ENCODE peak calls at places on chromosomes 7 and 10, in six cellular contexts. O is uterus, N is stomach, C is Peyer's patch, R is thyroid gland, D is body of pancreas. E is an unnamed sample.

GRCh38 chr10:103507235-103508191 is 14.0 kb downstream of the NEURL1 start:
- DNase-seq in R (no peak), O (no peak), N (no peak), C (no peak), D (peak; percentile 73), E (no peak)

GRCh38 chr7:112929411-112929810 is 139.2 kb upstream of the TMEM168 start:
- DNase-seq in C (no peak), O (no peak), R (no peak), N (no peak), D (no peak), E (no peak)

GRCh38 chr10:29635711-29636144 is 957 bp upstream of the SVIL start:
- DNase-seq in O (no peak), R (no peak), C (no peak), N (no peak), D (no peak), E (peak; percentile 18)

GRCh38 chr7:6508539-6508938 is 42.7 kb downstream of the GRID2IP start:
- DNase-seq in D (no peak), R (no peak), N (no peak), O (no peak), C (no peak), E (no peak)

GRCh38 chr10:120824864-120825263 is 26.3 kb upstream of the WDR11 start:
- DNase-seq in N (no peak), D (no peak), O (no peak), C (no peak), R (peak; percentile 8), E (no peak)

GRCh38 chr7:30755384-30756154 is 3.6 kb downstream of the INMT start:
- DNase-seq in C (no peak), N (no peak), D (peak; percentile 56), R (no peak), O (peak; percentile 61), E (no peak)

GRCh38 chr7:155741061-155741460 is 71.2 kb downstream of the SHH start:
- DNase-seq in R (no peak), D (no peak), C (no peak), N (no peak), O (no peak), E (no peak)

GRCh38 chr7:468681-469590 is 50.7 kb downstream of the PDGFA start:
- DNase-seq in N (peak; percentile 19), R (no peak), C (peak; percentile 30), O (peak; percentile 13), D (peak; percentile 8), E (peak; percentile 9)

GRCh38 chr10:78212786-78213175 is 179.1 kb downstream of the RPS24 start:
- DNase-seq in O (no peak), N (no peak), C (no peak), R (no peak), D (no peak), E (no peak)

GRCh38 chr10:22626784-22627183 is 87.6 kb downstream of the PIP4K2A start:
- DNase-seq in R (no peak), D (no peak), C (no peak), N (no peak), O (no peak), E (no peak)

GRCh38 chr7:561631-562393 is 42.2 kb upstream of the PDGFA start:
- DNase-seq in R (no peak), N (no peak), O (no peak), D (peak; percentile 91), C (peak; percentile 68), E (peak; percentile 69)

GRCh38 chr7:73449422-73449821 is 15.8 kb downstream of the FZD9 start:
- DNase-seq in D (no peak), N (no peak), C (no peak), R (no peak), O (no peak), E (no peak)

GRCh38 chr7:73452999-73453635 is 19.5 kb downstream of the FZD9 start:
- DNase-seq in N (no peak), C (no peak), D (no peak), R (no peak), O (no peak), E (no peak)

GRCh38 chr7:73451780-73452398 is 18.3 kb downstream of the FZD9 start:
- DNase-seq in N (no peak), R (no peak), C (no peak), O (no peak), D (peak; percentile 49), E (no peak)

GRCh38 chr7:73448609-73449008 is 15.0 kb downstream of the FZD9 start:
- DNase-seq in R (no peak), D (no peak), N (no peak), C (no peak), O (no peak), E (no peak)

DNA sequence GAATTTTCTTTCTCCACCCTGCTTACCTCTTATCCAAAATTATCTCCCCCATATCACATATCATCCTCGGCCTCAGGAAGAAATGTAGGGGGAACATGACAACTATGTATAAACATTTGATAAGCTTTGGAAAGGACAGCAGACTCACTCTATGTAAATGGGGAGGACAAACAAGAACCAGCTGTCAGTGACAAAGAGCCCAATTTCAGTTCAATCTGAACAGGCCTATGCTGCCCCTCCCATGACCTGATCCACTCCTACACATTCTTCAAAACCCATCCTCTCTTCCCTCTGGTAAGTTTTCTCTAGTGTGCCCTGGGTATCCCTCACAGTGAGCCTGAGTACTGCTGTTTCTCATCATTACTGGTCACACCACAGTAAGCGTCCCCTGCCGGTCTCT is 20.8 kb downstream of the FZD9 start:
- DNase-seq in R (no peak), N (no peak), C (no peak), D (no peak), O (no peak), E (no peak)
- H3K36me3 ChIP-seq in R (peaks cover 61% of the 10 kb centered on the region), N (peaks cover 94% of the 10 kb centered on the region), C (peaks cover 70% of the 10 kb centered on the region), D (no peaks in the 10 kb centered on the region), O (no peaks in the 10 kb centered on the region), E (no peaks in the 10 kb centered on the region)

DNA sequence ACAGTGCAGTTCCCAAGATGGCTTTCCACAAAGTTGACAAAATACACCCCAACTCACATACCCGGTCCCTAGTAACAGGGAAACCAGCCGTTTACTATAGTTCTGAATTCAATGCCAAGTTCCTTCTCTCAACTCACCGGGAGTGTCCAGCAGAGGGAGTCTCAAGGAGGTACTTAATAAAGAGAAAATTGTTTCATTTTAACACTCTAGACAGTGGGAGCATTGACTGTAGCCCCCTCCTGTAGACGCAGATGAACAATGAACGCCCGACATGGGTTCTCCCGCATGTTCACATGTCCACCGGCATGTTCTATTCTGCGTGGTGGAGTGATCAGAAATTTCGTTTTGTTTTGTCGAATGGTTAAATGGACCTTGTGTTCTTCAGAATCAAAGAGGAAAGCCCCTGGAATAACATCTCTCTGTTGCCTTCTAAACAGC is 1.9 kb downstream of the HIPK2 start:
- DNase-seq in C (no peak), O (peak; percentile 74), N (peak; percentile 80), R (peak; percentile 71), D (peak; percentile 73), E (peak; percentile 58)
- TF ChIP-seq POLR2A in C (no peak), O (no peak), N (no peak), R (peak; percentile 29), D (no peak), E (no peak)

GRCh38 chr7:37491919-37492694 is 43.4 kb upstream of the ELMO1 start:
- DNase-seq in N (no peak), D (no peak), O (no peak), C (no peak), R (no peak), E (no peak)
- H3K4me3 ChIP-seq in N (no peak overlapping the region), D (no peak overlapping the region), O (no peak overlapping the region), C (no peak overlapping the region), R (no peak overlapping the region), E (no peak overlapping the region)

GRCh38 chr7:129032017-129032416 is 22.9 kb downstream of the TNPO3 start:
- DNase-seq in N (no peak), C (no peak), O (no peak), R (no peak), D (no peak), E (no peak)
- H3K36me3 ChIP-seq in N (peaks cover 51% of the 10 kb centered on the region), C (peaks cover 11% of the 10 kb centered on the region), O (no peaks in the 10 kb centered on the region), R (no peaks in the 10 kb centered on the region), D (no peaks in the 10 kb centered on the region), E (no peaks in the 10 kb centered on the region)

GRCh38 chr10:3784510-3785250 is at the start of gene KLF6:
- DNase-seq in O (no peak), R (peak; percentile 39), N (peak; percentile 45), C (no peak), D (peak; percentile 72), E (peak; percentile 82)
- TF ChIP-seq POLR2A in O (peak; percentile 81), R (no peak), N (no peak), C (peak; percentile 61), D (peak; percentile 31), E (no peak)

GRCh38 chr10:110569736-110570135 is 2.2 kb downstream of the SMC3 start:
- DNase-seq in O (no peak), N (no peak), C (no peak), R (no peak), D (no peak), E (no peak)

GRCh38 chr10:110567201-110568054 is at the start of gene SMC3:
- DNase-seq in O (peak; percentile 89), C (peak; percentile 92), R (peak; percentile 92), D (peak; percentile 89), N (peak; percentile 89), E (peak; percentile 92)

GRCh38 chr10:110568055-110568735 is 700 bp downstream of the SMC3 start:
- DNase-seq in N (peak; percentile 46), C (no peak), R (peak; percentile 21), O (peak; percentile 30), D (peak; percentile 43), E (no peak)

GRCh38 chr10:110571093-110571743 is 3.7 kb downstream of the SMC3 start:
- DNase-seq in O (no peak), R (no peak), C (no peak), D (no peak), N (no peak), E (no peak)

GRCh38 chr10:110569120-110569519 is 1.6 kb downstream of the SMC3 start:
- DNase-seq in N (no peak), O (no peak), C (no peak), D (no peak), R (no peak), E (no peak)
- H3K4me3 ChIP-seq in N (peak overlapping the region; percentile 99), O (no peak overlapping the region), C (no peak overlapping the region), D (no peak overlapping the region), R (no peak overlapping the region), E (peak overlapping the region; percentile 98)

DNA sequence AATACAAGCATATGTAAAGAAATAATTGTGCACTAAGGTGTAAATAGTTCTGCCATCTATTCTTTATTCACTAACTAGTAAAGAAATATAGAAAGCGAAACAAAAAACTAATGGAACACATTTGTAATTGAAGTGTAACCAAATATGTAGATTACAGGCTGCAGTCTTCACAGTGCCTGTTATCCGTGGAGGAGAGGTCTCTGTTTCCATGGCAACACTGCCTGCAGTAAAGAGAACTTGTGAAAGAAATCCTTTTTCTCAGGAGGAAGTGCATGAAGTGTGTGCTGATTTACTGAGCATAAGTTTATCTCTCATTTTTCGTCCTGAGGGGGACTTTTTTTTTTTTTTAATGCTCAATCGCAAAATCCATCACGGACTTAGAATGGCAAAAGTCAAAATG is 102.5 kb downstream of the APBB1IP start:
- DNase-seq in O (no peak), C (no peak), R (no peak), D (no peak), N (no peak), E (no peak)
- H3K36me3 ChIP-seq in O (no peaks in the 10 kb centered on the region), C (no peaks in the 10 kb centered on the region), R (no peaks in the 10 kb centered on the region), D (no peaks in the 10 kb centered on the region), N (peaks cover 14% of the 10 kb centered on the region), E (no peaks in the 10 kb centered on the region)